ENCODE peak calls at places on chromosomes 12 and 14, in seven cellular contexts. One of them, this sample, is unnamed.

GRCh38 chr12:113111247-113111646 is 24.3 kb downstream of the RASAL1 start:
- DNase-seq in upper lobe of right lung: no peak
- DNase-seq in A549: no peak
- DNase-seq in hepatocyte: no peak
- DNase-seq in CD4-positive, CD25-positive, alpha-beta regulatory T cell: no peak
- DNase-seq in lung: no peak
- DNase-seq in thoracic aorta: no peak
- DNase-seq in this sample: no peak

GRCh38 chr14:32593290-32593942 is 264.3 kb downstream of the AKAP6 start:
- DNase-seq in upper lobe of right lung: no peak
- DNase-seq in A549: no peak
- DNase-seq in hepatocyte: no peak
- DNase-seq in CD4-positive, CD25-positive, alpha-beta regulatory T cell: no peak
- DNase-seq in lung: no peak
- DNase-seq in thoracic aorta: no peak
- DNase-seq in this sample: no peak

GRCh38 chr12:102294568-102294967 is 96.9 kb upstream of the PMCH start:
- DNase-seq in upper lobe of right lung: no peak
- DNase-seq in A549: no peak
- DNase-seq in hepatocyte: no peak
- DNase-seq in CD4-positive, CD25-positive, alpha-beta regulatory T cell: no peak
- DNase-seq in lung: no peak
- DNase-seq in thoracic aorta: no peak
- DNase-seq in this sample: no peak

GRCh38 chr12:67220065-67220464 is 49.1 kb upstream of the CAND1 start:
- DNase-seq in upper lobe of right lung: no peak
- DNase-seq in A549: no peak
- DNase-seq in hepatocyte: peak
- DNase-seq in CD4-positive, CD25-positive, alpha-beta regulatory T cell: no peak
- DNase-seq in lung: no peak
- DNase-seq in thoracic aorta: no peak
- DNase-seq in this sample: no peak

GRCh38 chr12:64679487-64679983 is 69.2 kb downstream of the RASSF3 start:
- DNase-seq in upper lobe of right lung: peak
- DNase-seq in A549: peak
- DNase-seq in hepatocyte: no peak
- DNase-seq in CD4-positive, CD25-positive, alpha-beta regulatory T cell: peak
- DNase-seq in lung: peak
- DNase-seq in thoracic aorta: peak
- DNase-seq in this sample: peak

GRCh38 chr12:116982721-116983502 is 72.2 kb downstream of the FBXW8 start:
- DNase-seq in upper lobe of right lung: no peak
- DNase-seq in A549: no peak
- DNase-seq in hepatocyte: no peak
- DNase-seq in CD4-positive, CD25-positive, alpha-beta regulatory T cell: no peak
- DNase-seq in lung: no peak
- DNase-seq in thoracic aorta: peak
- DNase-seq in this sample: no peak

GRCh38 chr12:107235600-107235999 is 142.3 kb upstream of the CRY1 start:
- DNase-seq in upper lobe of right lung: no peak
- DNase-seq in A549: no peak
- DNase-seq in hepatocyte: no peak
- DNase-seq in CD4-positive, CD25-positive, alpha-beta regulatory T cell: no peak
- DNase-seq in lung: no peak
- DNase-seq in thoracic aorta: no peak
- DNase-seq in this sample: no peak

GRCh38 chr14:96203635-96204034 is 1.0 kb upstream of the BDKRB2 start:
- DNase-seq in upper lobe of right lung: no peak
- DNase-seq in A549: no peak
- DNase-seq in hepatocyte: no peak
- DNase-seq in CD4-positive, CD25-positive, alpha-beta regulatory T cell: no peak
- DNase-seq in lung: no peak
- DNase-seq in thoracic aorta: no peak
- DNase-seq in this sample: no peak

GRCh38 chr14:42192659-42193425 is 586.2 kb downstream of the LRFN5 start:
- DNase-seq in upper lobe of right lung: no peak
- DNase-seq in A549: peak
- DNase-seq in hepatocyte: peak
- DNase-seq in CD4-positive, CD25-positive, alpha-beta regulatory T cell: no peak
- DNase-seq in lung: no peak
- DNase-seq in thoracic aorta: no peak
- DNase-seq in this sample: peak

GRCh38 chr12:30896461-30896860 is 30.1 kb upstream of the TSPAN11 start:
- DNase-seq in upper lobe of right lung: no peak
- DNase-seq in A549: no peak
- DNase-seq in hepatocyte: no peak
- DNase-seq in CD4-positive, CD25-positive, alpha-beta regulatory T cell: no peak
- DNase-seq in lung: no peak
- DNase-seq in thoracic aorta: no peak
- DNase-seq in this sample: no peak

GRCh38 chr12:127065595-127065994 is 1201.4 kb upstream of the TMEM132C start:
- DNase-seq in upper lobe of right lung: no peak
- DNase-seq in A549: no peak
- DNase-seq in hepatocyte: no peak
- DNase-seq in CD4-positive, CD25-positive, alpha-beta regulatory T cell: no peak
- DNase-seq in lung: no peak
- DNase-seq in thoracic aorta: no peak
- DNase-seq in this sample: no peak

GRCh38 chr12:106139422-106140141 is 828 bp upstream of the NUAK1 start:
- DNase-seq in upper lobe of right lung: peak
- DNase-seq in A549: peak
- DNase-seq in hepatocyte: peak
- DNase-seq in CD4-positive, CD25-positive, alpha-beta regulatory T cell: no peak
- DNase-seq in lung: peak
- DNase-seq in thoracic aorta: peak
- DNase-seq in this sample: no peak

GRCh38 chr12:79826267-79827128 is 108.4 kb downstream of the PPP1R12A start:
- DNase-seq in upper lobe of right lung: no peak
- DNase-seq in A549: no peak
- DNase-seq in hepatocyte: no peak
- DNase-seq in CD4-positive, CD25-positive, alpha-beta regulatory T cell: no peak
- DNase-seq in lung: no peak
- DNase-seq in thoracic aorta: no peak
- DNase-seq in this sample: no peak

GRCh38 chr14:66746316-66747006 is 238.5 kb downstream of the GPHN start:
- DNase-seq in upper lobe of right lung: no peak
- DNase-seq in A549: peak
- DNase-seq in hepatocyte: peak
- DNase-seq in CD4-positive, CD25-positive, alpha-beta regulatory T cell: peak
- DNase-seq in lung: no peak
- DNase-seq in thoracic aorta: no peak
- DNase-seq in this sample: peak

GRCh38 chr14:92988786-92989755 is 66.1 kb downstream of the CHGA start:
- DNase-seq in upper lobe of right lung: no peak
- DNase-seq in A549: no peak
- DNase-seq in hepatocyte: no peak
- DNase-seq in CD4-positive, CD25-positive, alpha-beta regulatory T cell: no peak
- DNase-seq in lung: no peak
- DNase-seq in thoracic aorta: no peak
- DNase-seq in this sample: no peak

GRCh38 chr14:93655078-93655750 is 133.1 kb downstream of the PRIMA1 start:
- DNase-seq in upper lobe of right lung: no peak
- DNase-seq in A549: peak
- DNase-seq in hepatocyte: peak
- DNase-seq in CD4-positive, CD25-positive, alpha-beta regulatory T cell: peak
- DNase-seq in lung: no peak
- DNase-seq in thoracic aorta: no peak
- DNase-seq in this sample: no peak

GRCh38 chr12:103840399-103840880 is 594 bp downstream of the NT5DC3 start:
- DNase-seq in upper lobe of right lung: peak
- DNase-seq in A549: peak
- DNase-seq in hepatocyte: no peak
- DNase-seq in CD4-positive, CD25-positive, alpha-beta regulatory T cell: peak
- DNase-seq in lung: no peak
- DNase-seq in thoracic aorta: peak
- DNase-seq in this sample: no peak

GRCh38 chr12:85367886-85368385 is 87.9 kb downstream of the ALX1 start:
- DNase-seq in upper lobe of right lung: no peak
- DNase-seq in A549: no peak
- DNase-seq in hepatocyte: no peak
- DNase-seq in CD4-positive, CD25-positive, alpha-beta regulatory T cell: no peak
- DNase-seq in lung: no peak
- DNase-seq in thoracic aorta: no peak
- DNase-seq in this sample: no peak

GRCh38 chr14:68841030-68841809 is 48.4 kb upstream of the ZFP36L1 start:
- DNase-seq in upper lobe of right lung: no peak
- DNase-seq in A549: no peak
- DNase-seq in hepatocyte: no peak
- DNase-seq in CD4-positive, CD25-positive, alpha-beta regulatory T cell: no peak
- DNase-seq in lung: peak
- DNase-seq in thoracic aorta: no peak
- DNase-seq in this sample: no peak

GRCh38 chr14:30299915-30300314 is 259.0 kb upstream of the G2E3 start:
- DNase-seq in upper lobe of right lung: no peak
- DNase-seq in A549: no peak
- DNase-seq in hepatocyte: no peak
- DNase-seq in CD4-positive, CD25-positive, alpha-beta regulatory T cell: no peak
- DNase-seq in lung: no peak
- DNase-seq in thoracic aorta: no peak
- DNase-seq in this sample: no peak
- H3K27ac ChIP-seq in upper lobe of right lung: no peak
- H3K27ac ChIP-seq in A549: no peak
- H3K27ac ChIP-seq in hepatocyte: no peak
- H3K27ac ChIP-seq in CD4-positive, CD25-positive, alpha-beta regulatory T cell: no peak
- H3K27ac ChIP-seq in lung: no peak
- H3K27ac ChIP-seq in thoracic aorta: no peak
- H3K27ac ChIP-seq in this sample: no peak

GRCh38 chr14:95185452-95186392 is 28.4 kb upstream of the DICER1 start:
- DNase-seq in upper lobe of right lung: no peak
- DNase-seq in A549: no peak
- DNase-seq in hepatocyte: no peak
- DNase-seq in CD4-positive, CD25-positive, alpha-beta regulatory T cell: no peak
- DNase-seq in lung: peak
- DNase-seq in thoracic aorta: no peak
- DNase-seq in this sample: no peak

GRCh38 chr14:95183082-95183481 is 25.8 kb upstream of the DICER1 start:
- DNase-seq in upper lobe of right lung: no peak
- DNase-seq in A549: no peak
- DNase-seq in hepatocyte: no peak
- DNase-seq in CD4-positive, CD25-positive, alpha-beta regulatory T cell: no peak
- DNase-seq in lung: no peak
- DNase-seq in thoracic aorta: no peak
- DNase-seq in this sample: no peak

GRCh38 chr14:95183532-95184412 is 26.4 kb upstream of the DICER1 start:
- DNase-seq in upper lobe of right lung: no peak
- DNase-seq in A549: no peak
- DNase-seq in hepatocyte: no peak
- DNase-seq in CD4-positive, CD25-positive, alpha-beta regulatory T cell: no peak
- DNase-seq in lung: no peak
- DNase-seq in thoracic aorta: no peak
- DNase-seq in this sample: no peak

GRCh38 chr14:95185033-95185432 is 27.7 kb upstream of the DICER1 start:
- DNase-seq in upper lobe of right lung: no peak
- DNase-seq in A549: no peak
- DNase-seq in hepatocyte: no peak
- DNase-seq in CD4-positive, CD25-positive, alpha-beta regulatory T cell: no peak
- DNase-seq in lung: no peak
- DNase-seq in thoracic aorta: no peak
- DNase-seq in this sample: no peak

DNA sequence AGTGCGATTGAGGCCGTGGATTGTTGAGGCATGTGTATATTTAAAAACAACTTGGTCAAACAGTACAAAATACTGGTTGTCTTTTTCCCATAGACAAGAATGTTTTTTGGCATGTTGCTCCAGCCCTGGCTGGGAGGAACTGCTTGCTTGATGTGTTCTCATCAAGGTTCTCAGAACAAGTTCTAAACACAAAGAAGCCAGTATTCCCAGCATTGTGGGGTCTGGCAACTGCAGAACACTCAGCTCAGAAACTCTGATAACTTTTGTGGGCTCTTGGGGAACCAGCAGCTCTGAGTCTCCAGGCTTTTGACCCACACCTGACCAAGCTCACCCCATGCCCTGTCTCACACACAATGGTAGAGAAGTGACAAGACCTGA is 27.1 kb upstream of the DICER1 start:
- DNase-seq in upper lobe of right lung: no peak
- DNase-seq in A549: no peak
- DNase-seq in hepatocyte: no peak
- DNase-seq in CD4-positive, CD25-positive, alpha-beta regulatory T cell: no peak
- DNase-seq in lung: no peak
- DNase-seq in thoracic aorta: no peak
- DNase-seq in this sample: no peak
- H3K27ac ChIP-seq in upper lobe of right lung: peak
- H3K27ac ChIP-seq in A549: no peak
- H3K27ac ChIP-seq in hepatocyte: no peak
- H3K27ac ChIP-seq in CD4-positive, CD25-positive, alpha-beta regulatory T cell: no peak
- H3K27ac ChIP-seq in lung: peak
- H3K27ac ChIP-seq in thoracic aorta: no peak
- H3K27ac ChIP-seq in this sample: no peak

DNA sequence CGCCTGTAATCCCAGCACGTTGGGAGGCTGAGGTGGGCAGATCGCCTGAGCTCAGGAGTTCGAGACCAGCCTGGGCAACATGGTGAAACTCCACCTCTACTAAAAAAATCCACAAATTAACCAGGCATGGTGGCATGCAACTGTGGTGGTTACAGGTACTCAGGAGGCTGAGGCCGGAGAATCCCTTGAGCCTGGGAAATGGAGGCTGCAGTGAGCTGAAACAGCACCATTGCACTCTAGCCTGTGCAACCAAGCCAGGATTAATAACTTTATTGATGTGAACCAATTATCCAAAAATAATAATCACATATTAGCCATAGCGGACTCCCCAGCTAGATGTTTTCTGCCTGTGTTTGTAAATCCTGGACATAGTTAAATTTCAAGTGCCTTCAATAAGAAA is 1.8 kb upstream of the NUDT4 start:
- DNase-seq in upper lobe of right lung: no peak
- DNase-seq in A549: no peak
- DNase-seq in hepatocyte: no peak
- DNase-seq in CD4-positive, CD25-positive, alpha-beta regulatory T cell: no peak
- DNase-seq in lung: no peak
- DNase-seq in thoracic aorta: no peak
- DNase-seq in this sample: no peak
- H3K27ac ChIP-seq in upper lobe of right lung: peak
- H3K27ac ChIP-seq in A549: no peak
- H3K27ac ChIP-seq in hepatocyte: peak
- H3K27ac ChIP-seq in CD4-positive, CD25-positive, alpha-beta regulatory T cell: no peak
- H3K27ac ChIP-seq in lung: peak
- H3K27ac ChIP-seq in thoracic aorta: peak
- H3K27ac ChIP-seq in this sample: no peak

GRCh38 chr14:99241314-99242035 is 30.5 kb downstream of the BCL11B start:
- DNase-seq in upper lobe of right lung: no peak
- DNase-seq in A549: no peak
- DNase-seq in hepatocyte: no peak
- DNase-seq in CD4-positive, CD25-positive, alpha-beta regulatory T cell: peak
- DNase-seq in lung: no peak
- DNase-seq in thoracic aorta: no peak
- DNase-seq in this sample: no peak

GRCh38 chr14:99240512-99241313 is 31.3 kb downstream of the BCL11B start:
- DNase-seq in upper lobe of right lung: no peak
- DNase-seq in A549: no peak
- DNase-seq in hepatocyte: no peak
- DNase-seq in CD4-positive, CD25-positive, alpha-beta regulatory T cell: peak
- DNase-seq in lung: no peak
- DNase-seq in thoracic aorta: no peak
- DNase-seq in this sample: no peak

GRCh38 chr14:99244299-99244959 is 27.6 kb downstream of the BCL11B start:
- DNase-seq in upper lobe of right lung: no peak
- DNase-seq in A549: no peak
- DNase-seq in hepatocyte: no peak
- DNase-seq in CD4-positive, CD25-positive, alpha-beta regulatory T cell: peak
- DNase-seq in lung: no peak
- DNase-seq in thoracic aorta: no peak
- DNase-seq in this sample: no peak

GRCh38 chr14:99242816-99243795 is 28.9 kb downstream of the BCL11B start:
- DNase-seq in upper lobe of right lung: no peak
- DNase-seq in A549: no peak
- DNase-seq in hepatocyte: no peak
- DNase-seq in CD4-positive, CD25-positive, alpha-beta regulatory T cell: peak
- DNase-seq in lung: no peak
- DNase-seq in thoracic aorta: no peak
- DNase-seq in this sample: no peak

GRCh38 chr14:99242238-99242637 is 29.8 kb downstream of the BCL11B start:
- DNase-seq in upper lobe of right lung: no peak
- DNase-seq in A549: no peak
- DNase-seq in hepatocyte: no peak
- DNase-seq in CD4-positive, CD25-positive, alpha-beta regulatory T cell: peak
- DNase-seq in lung: no peak
- DNase-seq in thoracic aorta: no peak
- DNase-seq in this sample: no peak
- H3K27ac ChIP-seq in upper lobe of right lung: no peak
- H3K27ac ChIP-seq in A549: no peak
- H3K27ac ChIP-seq in hepatocyte: no peak
- H3K27ac ChIP-seq in CD4-positive, CD25-positive, alpha-beta regulatory T cell: peak
- H3K27ac ChIP-seq in lung: no peak
- H3K27ac ChIP-seq in thoracic aorta: no peak
- H3K27ac ChIP-seq in this sample: peak